ENCODE peak calls at places on chromosomes 11 and 22, in six cellular contexts. V, Q, J, O, S and U are unnamed samples.

GRCh38 chr11:100719809-100720221 is 32.7 kb downstream of the ARHGAP42 start:
- DNase-seq in V (peak; percentile 70), Q (peak; percentile 74), J (peak; percentile 69), O (no peak), S (no peak), U (no peak)

GRCh38 chr11:119120639-119121007 is 757 bp upstream of the HINFP start:
- DNase-seq in V (no peak), Q (peak; percentile 38), J (no peak), O (no peak), S (no peak), U (no peak)

GRCh38 chr11:69440876-69441275 is 40.6 kb upstream of the LINC01488 start:
- DNase-seq in V (no peak), Q (no peak), J (no peak), O (no peak), S (no peak), U (no peak)

GRCh38 chr11:64285885-64286800 is 495 bp downstream of the GPR137 start:
- DNase-seq in V (no peak), Q (no peak), J (no peak), O (no peak), S (peak; percentile 48), U (peak; percentile 63)

GRCh38 chr22:49205401-49205800 is 622.3 kb downstream of the BRD1 start:
- DNase-seq in V (no peak), Q (no peak), J (no peak), O (no peak), S (no peak), U (peak; percentile 23)

GRCh38 chr11:8985462-8985861 is 18.3 kb downstream of the NRIP3 start:
- DNase-seq in V (no peak), Q (no peak), J (no peak), O (no peak), S (no peak), U (no peak)

GRCh38 chr22:30284172-30284571 is 5.1 kb downstream of the CASTOR1 start:
- DNase-seq in V (no peak), Q (no peak), J (no peak), O (no peak), S (no peak), U (no peak)

GRCh38 chr22:39625554-39626537 is 55.3 kb downstream of the CACNA1I start:
- DNase-seq in V (no peak), Q (no peak), J (no peak), O (no peak), S (no peak), U (no peak)

GRCh38 chr11:110131386-110132123 is 38.4 kb downstream of the ZC3H12C start:
- DNase-seq in V (no peak), Q (no peak), J (no peak), O (no peak), S (no peak), U (no peak)

GRCh38 chr11:86548278-86548917 is 124.0 kb downstream of the ME3 start:
- DNase-seq in V (no peak), Q (peak; percentile 28), J (no peak), O (no peak), S (no peak), U (no peak)

GRCh38 chr11:20443596-20443995 is 56.1 kb downstream of the PRMT3 start:
- DNase-seq in V (no peak), Q (peak; percentile 42), J (no peak), O (no peak), S (peak; percentile 25), U (no peak)

GRCh38 chr11:60348116-60348515 is 21.1 kb downstream of the MS4A6E start:
- DNase-seq in V (peak; percentile 41), Q (no peak), J (no peak), O (no peak), S (peak; percentile 44), U (no peak)

GRCh38 chr11:118870396-118871343 is 13.0 kb upstream of the CXCR5 start:
- DNase-seq in V (no peak), Q (no peak), J (no peak), O (no peak), S (peak; percentile 90), U (no peak)

GRCh38 chr11:92838655-92839334 is 130.7 kb upstream of the MTNR1B start:
- DNase-seq in V (no peak), Q (no peak), J (no peak), O (no peak), S (no peak), U (no peak)

GRCh38 chr22:21960200-21961126 is 7.8 kb upstream of the PPM1F start:
- DNase-seq in V (no peak), Q (no peak), J (no peak), O (no peak), S (no peak), U (no peak)

GRCh38 chr22:49024775-49025440 is 802.8 kb downstream of the BRD1 start:
- DNase-seq in V (no peak), Q (no peak), J (no peak), O (no peak), S (no peak), U (no peak)

GRCh38 chr22:19873138-19873959 is 18.7 kb upstream of the GNB1L start:
- DNase-seq in V (peak; percentile 76), Q (no peak), J (no peak), O (no peak), S (no peak), U (no peak)